ENCODE peak calls at places on chromosomes 2 and 18, in six cellular contexts. U is GM12878, Y is H1, W is GM12892, D is K562, K is HepG2. G is an unnamed sample.

GRCh38 chr2:128503358-128504241 is 184.9 kb upstream of the HS6ST1 start:
- DNase-seq in K (no peak), D (no peak), U (no peak), Y (peak; percentile 30), W (no peak), G (no peak)

GRCh38 chr2:75200140-75200985 is 1.0 kb upstream of the TACR1 start:
- DNase-seq in K (no peak), W (no peak), D (no peak), Y (peak; percentile 72), U (no peak), G (no peak)

GRCh38 chr2:177419274-177419673 is 26.7 kb downstream of the AGPS start:
- DNase-seq in Y (no peak), U (no peak), D (no peak), W (no peak), K (no peak), G (no peak)

GRCh38 chr2:211085056-211085680 is 528.8 kb downstream of the CPS1 start:
- DNase-seq in U (no peak), K (peak; percentile 49), W (no peak), Y (no peak), D (peak; percentile 11), G (no peak)

GRCh38 chr2:121626777-121627524 is 22.3 kb downstream of the CLASP1 start:
- DNase-seq in W (no peak), K (no peak), D (no peak), U (no peak), Y (no peak), G (no peak)

GRCh38 chr2:75077909-75078308 is 119.5 kb downstream of the POLE4 start:
- DNase-seq in K (no peak), U (no peak), D (no peak), Y (no peak), W (no peak), G (no peak)

GRCh38 chr2:148996805-148997204 is 41.7 kb upstream of the LYPD6B start:
- DNase-seq in K (no peak), D (no peak), U (no peak), Y (no peak), W (no peak), G (no peak)

GRCh38 chr18:67669993-67670671 is 153.6 kb upstream of the DSEL start:
- DNase-seq in W (no peak), K (no peak), D (no peak), Y (no peak), U (no peak), G (no peak)

GRCh38 chr2:117684919-117685318 is 129.6 kb upstream of the DDX18 start:
- DNase-seq in K (no peak), U (no peak), D (no peak), Y (no peak), W (no peak), G (no peak)

GRCh38 chr2:190882327-190882766 is 1.7 kb downstream of the GLS start:
- DNase-seq in U (peak; percentile 51), D (no peak), K (no peak), Y (no peak), W (no peak), G (no peak)

GRCh38 chr2:186903183-186903582 is 54.2 kb upstream of the ZSWIM2 start:
- DNase-seq in U (no peak), D (no peak), K (no peak), W (no peak), Y (no peak), G (no peak)

GRCh38 chr2:150140777-150141176 is 346.7 kb downstream of the RND3 start:
- DNase-seq in W (no peak), U (no peak), K (no peak), D (no peak), Y (no peak), G (no peak)

GRCh38 chr2:150142561-150142960 is 344.9 kb downstream of the RND3 start:
- DNase-seq in K (no peak), Y (no peak), D (no peak), U (no peak), W (no peak), G (no peak)

GRCh38 chr2:150138587-150138986 is 348.9 kb downstream of the RND3 start:
- DNase-seq in W (no peak), U (no peak), D (no peak), K (no peak), Y (no peak), G (no peak)

GRCh38 chr2:150143087-150143536 is 344.4 kb downstream of the RND3 start:
- DNase-seq in U (no peak), Y (no peak), W (no peak), K (no peak), D (no peak), G (no peak)

DNA sequence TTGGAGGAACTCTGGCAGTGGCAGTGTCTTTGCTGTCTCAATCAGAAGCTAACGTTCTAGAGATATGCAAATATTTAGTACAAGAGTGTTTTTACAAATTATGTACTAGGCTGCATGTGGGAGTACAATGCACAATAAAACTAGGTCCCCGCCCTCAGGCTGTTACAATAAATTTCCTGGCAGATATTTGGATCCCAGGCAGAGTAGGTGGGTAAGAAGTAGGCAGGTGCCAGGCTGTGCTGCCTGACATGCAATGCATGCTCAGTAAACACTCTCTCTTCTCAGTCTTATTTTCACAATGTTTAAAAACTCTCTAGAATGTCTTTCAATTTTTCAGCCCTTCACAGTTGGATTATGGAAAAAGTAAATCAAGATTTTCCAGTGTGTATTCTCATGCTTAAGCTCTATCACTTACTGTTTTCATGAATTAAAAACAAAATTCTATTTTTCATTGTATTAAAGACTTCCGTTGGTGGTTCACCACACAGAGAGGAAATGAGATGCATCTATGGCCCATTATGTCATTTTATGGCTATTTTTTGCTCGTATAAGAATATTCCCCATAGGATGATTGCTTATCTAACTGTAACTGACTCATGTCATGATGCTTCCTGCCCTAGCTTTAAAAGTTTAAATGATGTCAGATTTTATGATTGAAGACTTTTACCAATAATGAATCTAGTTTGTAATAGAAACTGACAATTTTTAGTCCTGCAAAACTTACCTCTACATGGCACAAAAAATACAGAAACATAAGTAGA is 346.0 kb downstream of the RND3 start:
- DNase-seq in W (no peak), U (no peak), K (no peak), D (no peak), Y (no peak), G (no peak)
- TF ChIP-seq POLR2AphosphoS5 in W (no peak), U (no peak), K (no peak), D (no peak), Y (no peak), G (no peak)

DNA sequence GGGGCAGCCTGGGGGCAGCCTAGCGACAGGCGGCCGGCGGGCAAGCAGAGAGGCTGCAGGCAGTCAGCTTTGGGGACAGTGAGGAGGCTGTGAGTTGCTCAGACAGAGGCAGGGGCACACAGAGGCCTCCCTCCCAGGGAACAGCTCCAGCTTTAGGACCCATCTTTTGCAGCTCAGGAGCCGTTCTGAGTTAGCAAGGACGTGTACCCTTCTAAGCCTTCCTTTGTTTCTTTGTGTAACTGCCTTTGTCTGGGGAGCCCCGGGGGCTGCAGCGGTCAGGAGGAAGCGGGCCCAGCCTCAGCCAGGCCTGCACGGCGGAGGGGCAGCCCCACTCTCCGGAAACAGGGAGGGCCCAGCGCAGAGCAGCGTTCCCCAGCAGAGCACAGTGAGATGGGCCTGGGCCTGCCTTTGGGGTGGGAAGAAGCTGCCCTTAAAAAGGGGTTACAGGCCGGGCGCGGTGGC is 41.0 kb upstream of the RALBP1 start:
- DNase-seq in Y (peak; percentile 55), D (no peak), K (no peak), W (no peak), U (no peak), G (peak; percentile 39)
- TF ChIP-seq TAF1 in Y (peak; percentile 28), D (no peak), K (no peak), W (no peak), U (no peak), G (peak; percentile 36)

DNA sequence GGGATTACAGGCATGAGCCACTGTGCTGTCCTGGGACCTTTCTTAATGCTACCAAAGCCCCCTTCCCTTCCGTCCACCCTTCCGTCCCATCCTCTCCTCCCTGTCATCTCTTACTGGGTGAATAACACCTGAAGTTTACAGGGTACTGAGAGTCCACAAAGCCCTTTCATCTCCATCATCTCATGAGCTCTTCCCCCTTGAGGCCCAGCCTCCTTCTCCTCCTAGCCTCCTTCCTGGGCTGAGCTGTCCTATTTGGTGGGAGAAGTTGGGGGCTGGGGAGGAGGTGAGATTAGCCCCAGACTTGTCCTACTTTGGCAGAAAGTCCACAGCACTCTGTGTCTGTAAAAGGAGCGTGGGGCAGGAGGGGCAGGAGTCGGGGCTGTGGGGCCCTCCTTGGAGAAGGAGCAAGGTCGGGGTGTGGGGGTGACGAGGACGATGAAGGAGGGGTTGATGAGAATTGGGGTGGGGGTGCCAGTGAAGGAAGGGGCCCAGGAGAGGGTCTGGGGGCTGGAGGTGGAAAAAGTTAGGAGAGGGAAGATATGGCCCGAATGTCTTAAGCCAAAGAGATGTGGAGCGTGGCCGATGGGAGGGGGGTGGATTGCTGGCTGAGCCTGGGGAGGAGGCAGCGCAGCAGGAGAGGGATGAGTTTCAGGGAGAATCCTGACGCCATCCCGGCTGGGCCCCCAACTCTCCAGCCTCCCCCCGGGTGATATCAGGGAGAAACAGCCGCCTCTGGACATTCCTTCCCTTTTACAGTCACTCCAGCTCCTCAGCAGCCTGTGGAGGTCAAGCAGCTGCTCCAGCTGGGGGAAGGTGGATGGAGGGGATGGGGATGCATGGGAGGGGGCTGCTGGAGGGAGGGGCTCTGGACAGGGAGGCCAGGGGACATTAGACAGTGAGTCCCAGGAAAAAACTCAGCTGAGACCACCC is 9.8 kb upstream of the DES start:
- DNase-seq in D (no peak), Y (no peak), U (no peak), W (no peak), K (no peak), G (no peak)
- TF ChIP-seq POLR2A in D (no peak), Y (no peak), U (no peak), W (no peak), K (no peak), G (no peak)

GRCh38 chr2:55114597-55114996 is 64.3 kb upstream of the RTN4 start:
- DNase-seq in K (no peak), W (no peak), U (no peak), Y (no peak), D (peak; percentile 6), G (no peak)

GRCh38 chr2:55113976-55114564 is 63.8 kb upstream of the RTN4 start:
- DNase-seq in D (no peak), Y (no peak), K (peak; percentile 38), W (no peak), U (no peak), G (no peak)

GRCh38 chr2:55111230-55111569 is 60.9 kb upstream of the RTN4 start:
- DNase-seq in Y (no peak), U (no peak), W (no peak), K (no peak), D (no peak), G (no peak)

GRCh38 chr2:55111570-55112228 is 61.4 kb upstream of the RTN4 start:
- DNase-seq in U (no peak), K (peak; percentile 68), Y (no peak), W (no peak), D (peak; percentile 51), G (no peak)

DNA sequence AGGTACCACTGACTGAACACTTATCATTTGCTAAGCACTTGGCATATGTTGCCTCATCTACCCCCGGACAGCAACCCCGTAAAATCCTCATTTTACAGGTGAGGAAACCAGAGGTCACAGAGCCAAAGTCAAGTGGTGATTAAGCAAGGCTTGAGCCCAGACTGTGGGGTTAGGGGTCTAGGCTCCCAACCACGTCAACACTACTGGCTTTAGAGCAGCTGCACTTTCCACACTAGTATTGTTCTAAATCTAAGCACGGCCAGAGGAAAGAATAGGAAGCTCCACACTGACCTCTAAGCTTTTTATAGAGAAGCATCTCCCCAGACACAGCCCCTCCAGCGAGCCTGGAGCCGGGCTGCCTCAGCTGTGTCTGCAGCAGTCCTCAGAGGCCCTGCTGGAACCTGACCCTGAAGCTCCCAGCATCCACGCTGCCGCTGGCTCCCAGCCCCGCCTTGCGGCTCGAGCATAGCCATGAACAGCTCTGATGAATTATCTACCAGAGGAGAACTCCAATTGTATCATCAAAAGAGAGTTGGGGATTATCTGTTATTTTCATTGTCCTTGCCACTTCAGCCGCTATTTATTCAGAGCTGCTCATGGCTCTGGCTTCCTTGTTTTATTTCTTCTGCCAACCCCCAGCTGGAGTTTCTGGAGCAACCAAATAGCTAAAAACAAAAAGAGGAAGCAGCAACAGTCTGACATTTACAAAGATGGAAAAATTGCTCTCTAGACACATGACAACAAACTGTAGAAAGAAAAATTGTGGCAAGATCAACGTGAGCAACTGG is 62.2 kb upstream of the RTN4 start:
- DNase-seq in U (no peak), D (peak; percentile 36), W (no peak), K (peak; percentile 44), Y (no peak), G (no peak)
- TF ChIP-seq POLR2AphosphoS5 in U (no peak), D (no peak), W (no peak), K (no peak), Y (no peak), G (no peak)